ENCODE peak calls at places on chromosomes 3 and 15, in six cellular contexts. One of them, this sample, is unnamed.

GRCh38 chr3:104411760-104412159 is 954.9 kb upstream of the ALCAM start:
- DNase-seq in stomach: no peak
- DNase-seq in SK-N-SH: no peak
- DNase-seq in HepG2: no peak
- DNase-seq in transverse colon: no peak
- DNase-seq in sigmoid colon: no peak
- DNase-seq in this sample: no peak

GRCh38 chr3:87801409-87801808 is 257.4 kb downstream of the CGGBP1 start:
- DNase-seq in stomach: no peak
- DNase-seq in SK-N-SH: no peak
- DNase-seq in HepG2: no peak
- DNase-seq in transverse colon: no peak
- DNase-seq in sigmoid colon: no peak
- DNase-seq in this sample: no peak

GRCh38 chr3:188326111-188326510 is 172.2 kb downstream of the LPP start:
- DNase-seq in stomach: no peak
- DNase-seq in SK-N-SH: no peak
- DNase-seq in HepG2: no peak
- DNase-seq in transverse colon: no peak
- DNase-seq in sigmoid colon: no peak
- DNase-seq in this sample: no peak

GRCh38 chr15:81372571-81372970 is 1.4 kb downstream of the TMC3 start:
- DNase-seq in stomach: no peak
- DNase-seq in SK-N-SH: no peak
- DNase-seq in HepG2: no peak
- DNase-seq in transverse colon: no peak
- DNase-seq in sigmoid colon: no peak
- DNase-seq in this sample: no peak

GRCh38 chr3:43105224-43105596 is 669 bp downstream of the POMGNT2 start:
- DNase-seq in stomach: no peak
- DNase-seq in SK-N-SH: no peak
- DNase-seq in HepG2: no peak
- DNase-seq in transverse colon: no peak
- DNase-seq in sigmoid colon: no peak
- DNase-seq in this sample: no peak

GRCh38 chr3:4703054-4703480 is 209.9 kb downstream of the ITPR1 start:
- DNase-seq in stomach: no peak
- DNase-seq in SK-N-SH: no peak
- DNase-seq in HepG2: no peak
- DNase-seq in transverse colon: no peak
- DNase-seq in sigmoid colon: no peak
- DNase-seq in this sample: no peak

GRCh38 chr3:48919215-48920138 is 835 bp downstream of the ARIH2 start:
- DNase-seq in stomach: peak; percentile 28
- DNase-seq in SK-N-SH: peak; percentile 81
- DNase-seq in HepG2: peak; percentile 74
- DNase-seq in transverse colon: peak; percentile 25
- DNase-seq in sigmoid colon: no peak
- DNase-seq in this sample: peak; percentile 92

GRCh38 chr15:72515591-72516389 is 41.7 kb downstream of the ARIH1 start:
- DNase-seq in stomach: no peak
- DNase-seq in SK-N-SH: no peak
- DNase-seq in HepG2: no peak
- DNase-seq in transverse colon: no peak
- DNase-seq in sigmoid colon: no peak
- DNase-seq in this sample: no peak

GRCh38 chr15:88331291-88331690 is 74.8 kb upstream of the NTRK3 start:
- DNase-seq in stomach: no peak
- DNase-seq in SK-N-SH: peak; percentile 62
- DNase-seq in HepG2: peak; percentile 29
- DNase-seq in transverse colon: peak; percentile 14
- DNase-seq in sigmoid colon: no peak
- DNase-seq in this sample: no peak

GRCh38 chr15:39248204-39248603 is 332.7 kb upstream of the THBS1 start:
- DNase-seq in stomach: no peak
- DNase-seq in SK-N-SH: no peak
- DNase-seq in HepG2: peak; percentile 47
- DNase-seq in transverse colon: no peak
- DNase-seq in sigmoid colon: no peak
- DNase-seq in this sample: no peak

GRCh38 chr3:35965908-35966307 is 326.6 kb downstream of the ARPP21 start:
- DNase-seq in stomach: no peak
- DNase-seq in SK-N-SH: peak; percentile 46
- DNase-seq in HepG2: no peak
- DNase-seq in transverse colon: no peak
- DNase-seq in sigmoid colon: no peak
- DNase-seq in this sample: no peak

GRCh38 chr3:57803647-57804081 is 47.6 kb downstream of the SLMAP start:
- DNase-seq in stomach: no peak
- DNase-seq in SK-N-SH: no peak
- DNase-seq in HepG2: no peak
- DNase-seq in transverse colon: peak; percentile 28
- DNase-seq in sigmoid colon: no peak
- DNase-seq in this sample: no peak

GRCh38 chr3:141020139-141020940 is 30.8 kb upstream of the SPSB4 start:
- DNase-seq in stomach: no peak
- DNase-seq in SK-N-SH: no peak
- DNase-seq in HepG2: no peak
- DNase-seq in transverse colon: no peak
- DNase-seq in sigmoid colon: no peak
- DNase-seq in this sample: no peak

GRCh38 chr3:152519376-152519775 is 250.6 kb downstream of the MBNL1 start:
- DNase-seq in stomach: no peak
- DNase-seq in SK-N-SH: no peak
- DNase-seq in HepG2: no peak
- DNase-seq in transverse colon: no peak
- DNase-seq in sigmoid colon: no peak
- DNase-seq in this sample: no peak

GRCh38 chr3:153001428-153001827 is 160.6 kb upstream of the RAP2B start:
- DNase-seq in stomach: no peak
- DNase-seq in SK-N-SH: no peak
- DNase-seq in HepG2: no peak
- DNase-seq in transverse colon: no peak
- DNase-seq in sigmoid colon: no peak
- DNase-seq in this sample: no peak

GRCh38 chr3:171404376-171404982 is 55.7 kb downstream of the TNIK start:
- DNase-seq in stomach: no peak
- DNase-seq in SK-N-SH: no peak
- DNase-seq in HepG2: no peak
- DNase-seq in transverse colon: no peak
- DNase-seq in sigmoid colon: no peak
- DNase-seq in this sample: no peak

GRCh38 chr3:149393355-149394165 is 16.1 kb upstream of the TM4SF1 start:
- DNase-seq in stomach: peak; percentile 84
- DNase-seq in SK-N-SH: peak; percentile 68
- DNase-seq in HepG2: peak; percentile 81
- DNase-seq in transverse colon: peak; percentile 71
- DNase-seq in sigmoid colon: no peak
- DNase-seq in this sample: no peak

GRCh38 chr3:190012314-190012782 is 108.3 kb downstream of the P3H2 start:
- DNase-seq in stomach: no peak
- DNase-seq in SK-N-SH: no peak
- DNase-seq in HepG2: peak; percentile 66
- DNase-seq in transverse colon: no peak
- DNase-seq in sigmoid colon: no peak
- DNase-seq in this sample: no peak

GRCh38 chr3:139309880-139310279 is 33.9 kb upstream of the MRPS22 start:
- DNase-seq in stomach: no peak
- DNase-seq in SK-N-SH: no peak
- DNase-seq in HepG2: peak; percentile 19
- DNase-seq in transverse colon: no peak
- DNase-seq in sigmoid colon: no peak
- DNase-seq in this sample: no peak

GRCh38 chr15:29969587-29970401 is 113.0 kb upstream of the GOLGA8J start:
- DNase-seq in stomach: no peak
- DNase-seq in SK-N-SH: no peak
- DNase-seq in HepG2: no peak
- DNase-seq in transverse colon: no peak
- DNase-seq in sigmoid colon: no peak
- DNase-seq in this sample: no peak

GRCh38 chr3:150414989-150415388 is 6.9 kb downstream of the TSC22D2 start:
- DNase-seq in stomach: no peak
- DNase-seq in SK-N-SH: no peak
- DNase-seq in HepG2: no peak
- DNase-seq in transverse colon: no peak
- DNase-seq in sigmoid colon: no peak
- DNase-seq in this sample: no peak

GRCh38 chr3:131812433-131812832 is 222.4 kb downstream of the CPNE4 start:
- DNase-seq in stomach: no peak
- DNase-seq in SK-N-SH: no peak
- DNase-seq in HepG2: no peak
- DNase-seq in transverse colon: no peak
- DNase-seq in sigmoid colon: no peak
- DNase-seq in this sample: no peak

GRCh38 chr3:42613462-42613861 is 13.0 kb downstream of the NKTR start:
- DNase-seq in stomach: no peak
- DNase-seq in SK-N-SH: peak; percentile 20
- DNase-seq in HepG2: no peak
- DNase-seq in transverse colon: no peak
- DNase-seq in sigmoid colon: no peak
- DNase-seq in this sample: no peak

GRCh38 chr3:169811606-169812123 is 1.0 kb upstream of the LRRIQ4 start:
- DNase-seq in stomach: no peak
- DNase-seq in SK-N-SH: no peak
- DNase-seq in HepG2: no peak
- DNase-seq in transverse colon: no peak
- DNase-seq in sigmoid colon: no peak
- DNase-seq in this sample: no peak

GRCh38 chr3:33858131-33858530 is 59.7 kb downstream of the PDCD6IP start:
- DNase-seq in stomach: no peak
- DNase-seq in SK-N-SH: no peak
- DNase-seq in HepG2: no peak
- DNase-seq in transverse colon: no peak
- DNase-seq in sigmoid colon: no peak
- DNase-seq in this sample: no peak

GRCh38 chr3:149999421-149999820 is 28.7 kb upstream of the PFN2 start:
- DNase-seq in stomach: no peak
- DNase-seq in SK-N-SH: no peak
- DNase-seq in HepG2: no peak
- DNase-seq in transverse colon: no peak
- DNase-seq in sigmoid colon: no peak
- DNase-seq in this sample: no peak

GRCh38 chr3:173932624-173933023 is 535.1 kb downstream of the NLGN1 start:
- DNase-seq in stomach: no peak
- DNase-seq in SK-N-SH: no peak
- DNase-seq in HepG2: no peak
- DNase-seq in transverse colon: no peak
- DNase-seq in sigmoid colon: no peak
- DNase-seq in this sample: no peak

GRCh38 chr15:41997845-41998244 is 23.0 kb downstream of the PLA2G4E start:
- DNase-seq in stomach: no peak
- DNase-seq in SK-N-SH: no peak
- DNase-seq in HepG2: no peak
- DNase-seq in transverse colon: no peak
- DNase-seq in sigmoid colon: no peak
- DNase-seq in this sample: no peak
- H3K27ac ChIP-seq in stomach: no peak overlapping the region
- H3K27ac ChIP-seq in SK-N-SH: no peak overlapping the region
- H3K27ac ChIP-seq in HepG2: no peak overlapping the region
- H3K27ac ChIP-seq in transverse colon: no peak overlapping the region
- H3K27ac ChIP-seq in sigmoid colon: no peak overlapping the region
- H3K27ac ChIP-seq in this sample: no peak overlapping the region

GRCh38 chr3:79602385-79602784 is 165.4 kb downstream of the ROBO1 start:
- DNase-seq in stomach: no peak
- DNase-seq in SK-N-SH: peak; percentile 0
- DNase-seq in HepG2: no peak
- DNase-seq in transverse colon: no peak
- DNase-seq in sigmoid colon: no peak
- DNase-seq in this sample: no peak
- TF ChIP-seq EP300 in stomach: no peak
- TF ChIP-seq EP300 in SK-N-SH: no peak
- TF ChIP-seq EP300 in HepG2: no peak
- TF ChIP-seq EP300 in transverse colon: no peak
- TF ChIP-seq EP300 in sigmoid colon: no peak
- TF ChIP-seq EP300 in this sample: no peak

GRCh38 chr3:54426431-54426830 is 304.1 kb downstream of the CACNA2D3 start:
- DNase-seq in stomach: no peak
- DNase-seq in SK-N-SH: no peak
- DNase-seq in HepG2: no peak
- DNase-seq in transverse colon: no peak
- DNase-seq in sigmoid colon: no peak
- DNase-seq in this sample: no peak
- TF ChIP-seq POLR2AphosphoS5 in stomach: no peak
- TF ChIP-seq POLR2AphosphoS5 in SK-N-SH: no peak
- TF ChIP-seq POLR2AphosphoS5 in HepG2: no peak
- TF ChIP-seq POLR2AphosphoS5 in transverse colon: no peak
- TF ChIP-seq POLR2AphosphoS5 in sigmoid colon: no peak
- TF ChIP-seq POLR2AphosphoS5 in this sample: no peak

GRCh38 chr15:75695634-75696302 is 16.9 kb downstream of the CSPG4 start:
- DNase-seq in stomach: no peak
- DNase-seq in SK-N-SH: no peak
- DNase-seq in HepG2: no peak
- DNase-seq in transverse colon: no peak
- DNase-seq in sigmoid colon: no peak
- DNase-seq in this sample: no peak

GRCh38 chr15:75697523-75698398 is 14.9 kb downstream of the CSPG4 start:
- DNase-seq in stomach: no peak
- DNase-seq in SK-N-SH: no peak
- DNase-seq in HepG2: no peak
- DNase-seq in transverse colon: peak; percentile 35
- DNase-seq in sigmoid colon: peak; percentile 93
- DNase-seq in this sample: no peak

GRCh38 chr15:75696854-75697259 is 15.8 kb downstream of the CSPG4 start:
- DNase-seq in stomach: no peak
- DNase-seq in SK-N-SH: peak; percentile 76
- DNase-seq in HepG2: no peak
- DNase-seq in transverse colon: no peak
- DNase-seq in sigmoid colon: no peak
- DNase-seq in this sample: no peak

GRCh38 chr15:75695206-75695605 is 17.4 kb downstream of the CSPG4 start:
- DNase-seq in stomach: no peak
- DNase-seq in SK-N-SH: no peak
- DNase-seq in HepG2: no peak
- DNase-seq in transverse colon: no peak
- DNase-seq in sigmoid colon: no peak
- DNase-seq in this sample: no peak

GRCh38 chr15:75696303-75696657 is 16.4 kb downstream of the CSPG4 start:
- DNase-seq in stomach: no peak
- DNase-seq in SK-N-SH: no peak
- DNase-seq in HepG2: no peak
- DNase-seq in transverse colon: no peak
- DNase-seq in sigmoid colon: peak; percentile 94
- DNase-seq in this sample: no peak
- H3K27ac ChIP-seq in stomach: peak overlapping the region; percentile 78
- H3K27ac ChIP-seq in SK-N-SH: no peak overlapping the region
- H3K27ac ChIP-seq in HepG2: no peak overlapping the region
- H3K27ac ChIP-seq in transverse colon: peak overlapping the region; percentile 94
- H3K27ac ChIP-seq in sigmoid colon: peak overlapping the region; percentile 97
- H3K27ac ChIP-seq in this sample: peak overlapping the region; percentile 88

This sample was measured in esophagus muscularis mucosa.